ENCODE peak calls at places on chromosomes 4 and X, in four cellular contexts. U is GM12878, Y is K562, O is HepG2. L is an unnamed sample.

GRCh38 chr4:78323439-78323838 is 228.1 kb upstream of the ANXA3 start:
- DNase-seq in U (no peak), Y (no peak), O (no peak), L (no peak)

GRCh38 chr4:165415910-165416309 is 37.1 kb downstream of the CPE start:
- DNase-seq in U (no peak), Y (no peak), O (no peak), L (no peak)

GRCh38 chrX:47644557-47645091 is 5.7 kb downstream of the ELK1 start:
- DNase-seq in U (no peak), Y (no peak), O (no peak), L (peak; percentile 57)

GRCh38 chr4:6942238-6942800 is 32.7 kb downstream of the TBC1D14 start:
- DNase-seq in U (peak; percentile 66), Y (peak; percentile 56), O (no peak), L (peak; percentile 55)

GRCh38 chr4:56469489-56470210 is 2.2 kb downstream of the SRP72 start:
- DNase-seq in U (no peak), Y (no peak), O (no peak), L (no peak)

GRCh38 chr4:10584042-10584441 is 100.5 kb downstream of the CLNK start:
- DNase-seq in U (peak; percentile 49), Y (no peak), O (peak; percentile 6), L (no peak)

GRCh38 chr4:96025031-96025430 is 185.1 kb downstream of the PDHA2 start:
- DNase-seq in U (no peak), Y (no peak), O (no peak), L (no peak)

GRCh38 chrX:38804481-38805293 is 3.4 kb downstream of the MID1IP1 start:
- DNase-seq in U (no peak), Y (peak; percentile 35), O (no peak), L (peak; percentile 40)

GRCh38 chr4:10283761-10284160 is 167.2 kb upstream of the WDR1 start:
- DNase-seq in U (no peak), Y (no peak), O (no peak), L (no peak)

GRCh38 chr4:42855779-42856178 is 36.7 kb upstream of the GRXCR1 start:
- DNase-seq in U (no peak), Y (no peak), O (no peak), L (no peak)

GRCh38 chr4:85029453-85029852 is 63.0 kb upstream of the WDFY3 start:
- DNase-seq in U (no peak), Y (no peak), O (no peak), L (no peak)

GRCh38 chr4:82519776-82520175 is 42.0 kb downstream of the TMEM150C start:
- DNase-seq in U (no peak), Y (no peak), O (no peak), L (no peak)

GRCh38 chr4:75679876-75680575 is 6.8 kb upstream of the G3BP2 start:
- DNase-seq in U (no peak), Y (no peak), O (no peak), L (no peak)

GRCh38 chr4:8542776-8543525 is 37.2 kb upstream of the GPR78 start:
- DNase-seq in U (no peak), Y (no peak), O (no peak), L (no peak)

GRCh38 chr4:94690851-94691254 is 66.9 kb upstream of the BMPR1B start:
- DNase-seq in U (no peak), Y (no peak), O (no peak), L (peak; percentile 87)

GRCh38 chr4:182537031-182537617 is 293.9 kb downstream of the TENM3 start:
- DNase-seq in U (no peak), Y (no peak), O (no peak), L (no peak)

GRCh38 chr4:152451496-152451895 is 84.4 kb downstream of the FBXW7 start:
- DNase-seq in U (no peak), Y (no peak), O (no peak), L (no peak)
- TF ChIP-seq POLR2AphosphoS2 in U (no peak), Y (no peak), O (no peak), L (no peak)

DNA sequence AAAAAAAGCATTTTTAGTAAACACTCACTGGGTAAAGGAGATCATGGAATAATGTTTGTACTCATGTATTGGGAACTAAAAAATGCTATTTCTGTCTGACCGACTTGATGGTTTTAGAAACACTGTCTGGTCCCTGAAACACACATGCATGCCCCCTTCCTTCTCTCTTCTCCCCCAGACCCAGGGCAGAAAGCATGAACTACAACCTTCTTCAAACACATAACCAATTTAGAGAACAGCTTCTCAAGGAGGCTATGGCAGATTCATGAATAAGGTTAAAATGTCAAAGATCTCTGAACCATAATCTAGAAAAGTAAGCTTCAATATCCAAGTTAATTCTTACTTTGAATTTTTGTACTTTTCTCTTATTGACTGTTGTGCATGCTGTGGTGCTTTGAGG is 6.0 kb downstream of the CCNA2 start:
- DNase-seq in U (no peak), Y (no peak), O (no peak), L (no peak)
- TF ChIP-seq POLR2AphosphoS2 in U (no peak), Y (no peak), O (no peak), L (no peak)

DNA sequence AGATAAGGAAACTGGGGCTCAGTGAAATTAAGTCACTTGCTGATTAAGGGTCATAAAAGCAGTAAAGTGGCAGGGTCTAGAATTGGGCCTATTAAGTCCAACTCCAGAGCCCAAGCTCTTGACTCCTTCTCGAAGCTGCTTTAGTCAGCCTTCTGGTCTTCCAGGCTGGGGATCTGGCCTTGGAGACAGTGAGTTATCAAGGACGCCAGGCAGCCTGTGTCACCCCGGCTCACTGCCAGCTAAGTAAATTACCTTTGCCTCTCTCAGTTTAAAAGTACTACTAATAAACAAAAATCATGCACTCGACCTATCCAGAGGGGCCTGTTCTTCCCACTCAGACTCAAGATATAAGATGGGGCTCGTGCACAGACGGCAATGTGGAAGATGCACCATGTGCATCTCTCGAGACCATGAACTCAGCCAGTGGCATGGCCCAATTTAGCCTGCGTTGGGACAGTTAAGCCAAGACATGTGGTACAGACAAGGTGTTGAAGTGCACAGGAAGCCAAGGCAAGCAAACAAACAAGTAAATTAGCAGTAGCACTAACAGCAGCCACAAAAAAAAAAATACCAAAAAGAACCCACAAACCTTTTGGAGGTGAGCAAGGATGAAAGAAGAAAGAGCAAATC is 62.0 kb upstream of the MAP3K15 start:
- DNase-seq in U (no peak), Y (no peak), O (no peak), L (no peak)
- TF ChIP-seq POLR2AphosphoS2 in U (no peak), Y (no peak), O (no peak), L (no peak)

GRCh38 chr4:158826057-158826456 is 57.2 kb downstream of the FNIP2 start:
- DNase-seq in U (no peak), Y (no peak), O (no peak), L (no peak)
- TF ChIP-seq POLR2AphosphoS2 in U (no peak), Y (no peak), O (no peak), L (no peak)

GRCh38 chr4:47386146-47386545 is 77.4 kb downstream of the COMMD8 start:
- DNase-seq in U (no peak), Y (no peak), O (no peak), L (no peak)

GRCh38 chr4:47386592-47387235 is 76.8 kb downstream of the COMMD8 start:
- DNase-seq in U (no peak), Y (no peak), O (no peak), L (no peak)

GRCh38 chr4:47391256-47391655 is 72.2 kb downstream of the COMMD8 start:
- DNase-seq in U (no peak), Y (no peak), O (no peak), L (no peak)

GRCh38 chr4:47390438-47391125 is 72.9 kb downstream of the COMMD8 start:
- DNase-seq in U (no peak), Y (no peak), O (no peak), L (no peak)
- TF ChIP-seq POLR2AphosphoS2 in U (no peak), Y (no peak), O (no peak), L (no peak)

GRCh38 chr4:22093126-22093525 is 144.6 kb upstream of the KCNIP4 start:
- DNase-seq in U (no peak), Y (no peak), O (no peak), L (no peak)

GRCh38 chr4:22091351-22091731 is 142.8 kb upstream of the KCNIP4 start:
- DNase-seq in U (no peak), Y (no peak), O (no peak), L (no peak)

GRCh38 chr4:22094217-22094616 is 145.6 kb upstream of the KCNIP4 start:
- DNase-seq in U (no peak), Y (no peak), O (no peak), L (no peak)

GRCh38 chr4:22090655-22091350 is 142.2 kb upstream of the KCNIP4 start:
- DNase-seq in U (no peak), Y (no peak), O (no peak), L (no peak)

GRCh38 chr4:22091906-22092305 is 143.3 kb upstream of the KCNIP4 start:
- DNase-seq in U (no peak), Y (no peak), O (no peak), L (no peak)
- TF ChIP-seq POLR2AphosphoS2 in U (no peak), Y (no peak), O (no peak), L (no peak)